ENCODE peak calls at places on chromosomes 2 and 18, in five cellular contexts. T is H1, R is A549, I is transverse colon, B is ovary. W is an unnamed sample.
A peak's percentile ranks its signal among the peaks of the same experiment; 100 is the strongest.

GRCh38 chr18:29459986-29460385 is 1283.1 kb upstream of the CDH2 start:
- DNase-seq in R (no peak), T (no peak), I (no peak), B (no peak), W (no peak)

GRCh38 chr18:13606589-13607254 is 119.6 kb downstream of the FAM210A start:
- DNase-seq in I (no peak), B (no peak), T (no peak), R (no peak), W (no peak)

GRCh38 chr2:151553-152328 is 105.4 kb upstream of the FAM110C start:
- DNase-seq in R (no peak), B (no peak), I (no peak), T (no peak), W (no peak)

GRCh38 chr2:61177727-61178549 is 15.9 kb downstream of the C2orf74 start:
- DNase-seq in I (peak; percentile 35), T (peak; percentile 64), R (no peak), B (no peak), W (no peak)

GRCh38 chr18:26003817-26004216 is 86.6 kb downstream of the SS18 start:
- DNase-seq in T (no peak), R (no peak), I (no peak), B (no peak), W (no peak)

GRCh38 chr2:238928520-238929241 is 80.8 kb downstream of the TWIST2 start:
- DNase-seq in I (no peak), B (peak; percentile 45), T (no peak), R (no peak), W (peak; percentile 59)

GRCh38 chr2:197306691-197307030 is 3.9 kb downstream of the ANKRD44 start:
- DNase-seq in T (no peak), B (no peak), I (peak; percentile 26), R (no peak), W (no peak)

GRCh38 chr2:138474093-138474834 is 27.3 kb upstream of the SPOPL start:
- DNase-seq in I (no peak), B (no peak), R (no peak), T (no peak), W (no peak)

GRCh38 chr2:187008111-187008510 is 159.1 kb upstream of the ZSWIM2 start:
- DNase-seq in R (no peak), T (no peak), B (no peak), I (no peak), W (no peak)

DNA sequence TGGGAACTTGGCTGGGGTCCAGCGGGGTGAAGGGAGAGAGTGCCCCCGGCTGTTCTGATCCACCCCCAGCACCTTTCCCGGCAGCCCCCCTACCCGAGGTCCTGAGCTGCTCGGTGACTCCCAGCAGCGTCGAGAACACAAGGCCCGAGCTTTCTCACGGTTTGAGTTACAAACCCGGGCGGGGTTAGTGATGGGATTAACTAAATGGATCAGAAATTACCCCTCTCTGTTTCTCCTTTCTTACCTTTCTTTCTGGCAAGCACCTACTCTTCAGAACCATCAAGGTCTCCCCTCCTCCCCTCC is 139.4 kb upstream of the GPC1 start:
- DNase-seq in T (no peak), B (no peak), I (no peak), R (no peak), W (peak; percentile 67)
- TF ChIP-seq EP300 in T (no peak), B (no peak), I (no peak), R (no peak), W (no peak)

GRCh38 chr2:152491139-152491472 is 156.1 kb downstream of the FMNL2 start:
- DNase-seq in R (no peak), I (no peak), B (peak; percentile 65), T (no peak), W (peak; percentile 82)
- H3K4me1 ChIP-seq in R (peaks cover 46% of the 10 kb centered on the region), I (peaks cover 39% of the 10 kb centered on the region), B (peaks cover 11% of the 10 kb centered on the region), T (peaks cover 22% of the 10 kb centered on the region), W (peaks cover 36% of the 10 kb centered on the region)

GRCh38 chr18:55435592-55435991 is 152.4 kb downstream of the TCF4 start:
- DNase-seq in I (no peak), B (no peak), R (no peak), T (no peak), W (no peak)

GRCh38 chr18:55430026-55430425 is 158.0 kb downstream of the TCF4 start:
- DNase-seq in R (no peak), B (no peak), T (no peak), I (no peak), W (no peak)

GRCh38 chr18:55433688-55434087 is 154.3 kb downstream of the TCF4 start:
- DNase-seq in I (no peak), T (no peak), B (no peak), R (no peak), W (no peak)

GRCh38 chr18:55432307-55433040 is 155.5 kb downstream of the TCF4 start:
- DNase-seq in B (no peak), I (no peak), R (no peak), T (no peak), W (no peak)

GRCh38 chr18:55433140-55433539 is 154.9 kb downstream of the TCF4 start:
- DNase-seq in T (no peak), I (no peak), R (no peak), B (no peak), W (no peak)
- TF ChIP-seq EP300 in T (no peak), I (no peak), R (no peak), B (no peak), W (no peak)

GRCh38 chr2:45894211-45894610 is 242.7 kb downstream of the PRKCE start:
- DNase-seq in R (no peak), I (no peak), T (no peak), B (no peak), W (no peak)
- H3K4me1 ChIP-seq in R (no peaks in the 10 kb centered on the region), I (peaks cover 44% of the 10 kb centered on the region), T (peaks cover 2% of the 10 kb centered on the region), B (peaks cover 4% of the 10 kb centered on the region), W (peaks cover 68% of the 10 kb centered on the region)

GRCh38 chr2:184452907-184453306 is 145.4 kb upstream of the ZNF804A start:
- DNase-seq in I (no peak), B (no peak), R (no peak), T (no peak), W (no peak)
- TF ChIP-seq EP300 in I (no peak), B (no peak), R (no peak), T (no peak), W (no peak)

GRCh38 chr2:105798595-105798994 is 53.9 kb downstream of the NCK2 start:
- DNase-seq in T (no peak), I (no peak), B (no peak), R (no peak), W (no peak)
- H3K4me1 ChIP-seq in T (peaks cover 11% of the 10 kb centered on the region), I (peaks cover 83% of the 10 kb centered on the region), B (peaks cover 13% of the 10 kb centered on the region), R (no peaks in the 10 kb centered on the region), W (peaks cover 83% of the 10 kb centered on the region)

GRCh38 chr2:34652636-34653035 is 1053.5 kb upstream of the FAM98A start:
- DNase-seq in I (no peak), B (no peak), R (no peak), T (no peak), W (no peak)

DNA sequence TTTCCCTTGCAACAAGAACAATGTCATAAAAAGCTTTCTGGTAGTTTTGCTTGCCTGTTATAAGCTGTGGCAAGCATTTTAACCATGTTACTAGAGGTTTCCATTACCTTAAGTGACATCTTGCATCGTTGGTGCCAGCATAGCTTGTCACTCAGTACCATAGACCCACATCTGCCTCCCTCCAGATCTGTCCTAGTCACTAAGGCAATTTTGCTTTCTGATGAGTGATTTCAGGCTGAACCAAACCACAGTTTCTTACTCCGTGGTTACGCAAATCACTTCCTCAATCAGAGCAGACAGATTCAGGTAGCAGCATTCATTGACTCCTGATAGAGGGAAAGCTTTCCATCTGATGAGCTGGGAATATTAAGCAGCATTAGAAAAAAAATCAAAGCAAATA is 1057.5 kb upstream of the FAM98A start:
- DNase-seq in I (no peak), R (no peak), T (no peak), B (no peak), W (no peak)
- TF ChIP-seq EP300 in I (no peak), R (no peak), T (no peak), B (no peak), W (no peak)

DNA sequence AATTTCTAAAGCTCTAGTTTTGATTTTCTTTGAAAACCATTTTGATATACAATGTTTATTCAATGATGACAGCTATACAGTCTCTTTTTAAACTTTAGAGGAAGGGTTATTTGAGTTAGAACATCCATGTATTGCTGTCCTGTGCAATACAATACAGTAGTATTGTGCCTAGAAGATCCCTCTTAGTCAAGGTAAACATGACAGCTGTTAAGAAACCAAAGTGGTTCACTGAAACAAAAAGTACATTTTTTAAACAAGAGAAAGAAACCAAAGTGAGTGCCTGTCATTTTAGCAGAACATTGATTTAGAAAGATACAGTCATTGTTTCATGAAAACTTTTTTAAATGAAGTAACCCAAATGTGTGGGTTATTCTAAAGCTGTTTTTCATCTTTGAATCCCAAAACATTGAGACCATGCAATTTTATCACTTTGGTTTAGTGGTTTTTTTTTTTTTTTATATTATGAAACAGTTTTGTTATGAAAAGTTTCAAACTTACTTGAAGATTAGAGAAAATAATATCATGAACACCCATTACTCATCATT is 15.5 kb downstream of the ITPRID2 start:
- DNase-seq in R (no peak), T (no peak), I (no peak), B (no peak), W (no peak)
- H3K4me1 ChIP-seq in R (peaks cover 13% of the 10 kb centered on the region), T (no peaks in the 10 kb centered on the region), I (peaks cover 76% of the 10 kb centered on the region), B (no peaks in the 10 kb centered on the region), W (peaks cover 56% of the 10 kb centered on the region)

GRCh38 chr2:75327334-75327733 is 128.0 kb upstream of the TACR1 start:
- DNase-seq in T (no peak), R (no peak), B (no peak), I (no peak), W (no peak)
- TF ChIP-seq EP300 in T (no peak), R (no peak), B (no peak), I (no peak), W (no peak)

GRCh38 chr2:12304494-12305228 is 412.1 kb upstream of the TRIB2 start:
- DNase-seq in B (no peak), I (peak; percentile 43), R (no peak), T (no peak), W (no peak)

GRCh38 chr2:12302140-12302539 is 414.6 kb upstream of the TRIB2 start:
- DNase-seq in B (no peak), R (no peak), T (no peak), I (no peak), W (no peak)

GRCh38 chr2:12300927-12301326 is 415.8 kb upstream of the TRIB2 start:
- DNase-seq in R (no peak), I (no peak), B (no peak), T (no peak), W (no peak)

GRCh38 chr2:12303181-12304030 is 413.3 kb upstream of the TRIB2 start:
- DNase-seq in T (no peak), R (no peak), I (no peak), B (no peak), W (no peak)

DNA sequence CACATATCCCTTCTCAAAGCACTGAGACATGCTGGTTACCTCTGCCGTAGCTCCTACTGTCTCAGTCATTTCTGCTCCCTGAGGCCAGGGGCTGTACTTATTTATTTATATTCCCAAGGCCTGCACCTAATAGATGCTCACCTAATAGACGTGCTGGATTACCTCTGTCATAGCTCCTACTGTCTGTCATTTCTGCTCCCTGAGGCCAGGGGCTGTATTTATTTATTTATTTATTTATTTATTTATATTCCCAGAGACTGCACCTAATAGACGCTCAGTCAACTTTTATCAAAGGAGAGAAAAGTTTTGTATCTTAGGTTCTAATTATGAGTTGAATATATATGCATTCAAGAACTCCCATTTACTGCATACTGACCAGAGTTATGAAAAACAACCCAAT is 414.0 kb upstream of the TRIB2 start:
- DNase-seq in I (no peak), T (no peak), B (no peak), R (no peak), W (no peak)
- H3K4me1 ChIP-seq in I (peaks cover 15% of the 10 kb centered on the region), T (no peaks in the 10 kb centered on the region), B (no peaks in the 10 kb centered on the region), R (no peaks in the 10 kb centered on the region), W (peaks cover 5% of the 10 kb centered on the region)

W was measured in suprapubic skin.